ENCODE peak calls at places on chromosomes 7 and 10, in six cellular contexts. G, K, E, U, A and Y are unnamed samples.
A peak's percentile ranks its signal among the peaks of the same experiment; 100 is the strongest.

GRCh38 chr7:124839687-124840086 is 74.1 kb upstream of the GPR37 start:
- DNase-seq in G (no peak), K (no peak), E (no peak), U (no peak), A (no peak), Y (no peak)

GRCh38 chr10:108434818-108435217 is 1270.3 kb upstream of the SORCS1 start:
- DNase-seq in G (no peak), K (no peak), E (no peak), U (no peak), A (no peak), Y (no peak)

GRCh38 chr7:73988197-73988596 is 39.8 kb upstream of the ELN start:
- DNase-seq in G (no peak), K (no peak), E (no peak), U (peak; percentile 59), A (no peak), Y (no peak)

GRCh38 chr7:92034116-92034515 is 93.5 kb downstream of the AKAP9 start:
- DNase-seq in G (no peak), K (no peak), E (no peak), U (no peak), A (no peak), Y (no peak)

GRCh38 chr7:32670105-32670504 is 174.8 kb downstream of the AVL9 start:
- DNase-seq in G (no peak), K (no peak), E (peak; percentile 53), U (peak; percentile 45), A (no peak), Y (no peak)

GRCh38 chr7:142384508-142384922 is 126.7 kb upstream of the PRSS58 start:
- DNase-seq in G (no peak), K (no peak), E (peak; percentile 75), U (no peak), A (peak; percentile 74), Y (no peak)

GRCh38 chr10:58278962-58279307 is 10.0 kb downstream of the CISD1 start:
- DNase-seq in G (no peak), K (no peak), E (no peak), U (no peak), A (no peak), Y (no peak)

GRCh38 chr10:17923728-17924127 is 28.0 kb upstream of the SLC39A12 start:
- DNase-seq in G (no peak), K (no peak), E (peak; percentile 99), U (no peak), A (no peak), Y (no peak)

GRCh38 chr10:90417466-90418210 is 440.2 kb downstream of the HTR7 start:
- DNase-seq in G (no peak), K (no peak), E (peak; percentile 57), U (no peak), A (no peak), Y (no peak)

GRCh38 chr10:7507887-7508726 is 97.3 kb upstream of the SFMBT2 start:
- DNase-seq in G (no peak), K (no peak), E (no peak), U (no peak), A (peak; percentile 52), Y (no peak)

GRCh38 chr10:92886334-92886961 is 38.1 kb downstream of the EXOC6 start:
- DNase-seq in G (no peak), K (no peak), E (peak; percentile 47), U (no peak), A (no peak), Y (no peak)

GRCh38 chr10:34377833-34378232 is 437.3 kb downstream of the PARD3 start:
- DNase-seq in G (no peak), K (no peak), E (no peak), U (no peak), A (no peak), Y (no peak)

GRCh38 chr10:69097729-69098128 is 9.8 kb downstream of the SRGN start:
- DNase-seq in G (no peak), K (no peak), E (no peak), U (no peak), A (no peak), Y (no peak)

GRCh38 chr10:103691723-103692380 is 163.5 kb downstream of the SH3PXD2A start:
- DNase-seq in G (no peak), K (no peak), E (no peak), U (no peak), A (no peak), Y (no peak)

GRCh38 chr7:66205736-66206080 is 574 bp downstream of the TPST1 start:
- DNase-seq in G (no peak), K (peak; percentile 14), E (no peak), U (peak; percentile 67), A (peak; percentile 12), Y (peak; percentile 56)

GRCh38 chr10:132158810-132159209 is 27.9 kb upstream of the DPYSL4 start:
- DNase-seq in G (peak; percentile 25), K (no peak), E (no peak), U (no peak), A (peak; percentile 60), Y (peak; percentile 63)

GRCh38 chr7:116426428-116427156 is 72.9 kb upstream of the CAV2 start:
- DNase-seq in G (no peak), K (no peak), E (peak; percentile 89), U (no peak), A (peak; percentile 7), Y (no peak)

GRCh38 chr10:99339077-99339476 is 9.9 kb downstream of the CNNM1 start:
- DNase-seq in G (no peak), K (no peak), E (peak; percentile 44), U (no peak), A (no peak), Y (no peak)

GRCh38 chr10:103855424-103855823 is at the start of gene SH3PXD2A:
- DNase-seq in G (no peak), K (no peak), E (peak; percentile 49), U (no peak), A (peak; percentile 22), Y (no peak)

GRCh38 chr10:128641998-128642397 is 515.8 kb upstream of the MKI67 start:
- DNase-seq in G (no peak), K (no peak), E (peak; percentile 6), U (no peak), A (peak; percentile 9), Y (no peak)

GRCh38 chr10:92753865-92754264 is 64.1 kb downstream of the HHEX start:
- DNase-seq in G (no peak), K (no peak), E (no peak), U (no peak), A (no peak), Y (no peak)

GRCh38 chr10:124259139-124259825 is 159.4 kb downstream of the OAT start:
- DNase-seq in G (no peak), K (no peak), E (peak; percentile 27), U (no peak), A (peak; percentile 33), Y (no peak)

GRCh38 chr7:74332373-74333176 is 43.4 kb downstream of the CLIP2 start:
- DNase-seq in G (no peak), K (no peak), E (no peak), U (no peak), A (no peak), Y (no peak)

GRCh38 chr10:13739178-13739577 is 152.4 kb downstream of the PRPF18 start:
- DNase-seq in G (no peak), K (no peak), E (no peak), U (no peak), A (no peak), Y (no peak)

GRCh38 chr10:4677296-4678021 is 148.5 kb upstream of the AKR1E2 start:
- DNase-seq in G (no peak), K (no peak), E (peak; percentile 96), U (no peak), A (no peak), Y (no peak)